ENCODE peak calls at places on chromosomes 4 and X, in ten cellular contexts. One of them, this sample, is unnamed.
A peak's percentile ranks its signal among the peaks of the same experiment; 100 is the strongest.

GRCh38 chrX:148424570-148424969 is 75.8 kb upstream of the AFF2 start:
- DNase-seq in GM06990: no peak
- DNase-seq in AG10803: no peak
- DNase-seq in prostate gland: no peak
- DNase-seq in ureter: no peak
- DNase-seq in anterior cingulate cortex: no peak
- DNase-seq in stimulated activated effector memory CD8-positive, alpha-beta T cell treated with anti-CD3 and anti-CD28 coated beads, Interleukin-12 subunit alpha, Interleukin-12 subunit beta, amount 100 ng/mL, for 72 hours: no peak
- DNase-seq in GF-D8: no peak
- DNase-seq in foreskin melanocyte: no peak
- DNase-seq in heart left ventricle: no peak
- DNase-seq in this sample: no peak

GRCh38 chrX:22912598-22912997 is 87.2 kb upstream of the DDX53 start:
- DNase-seq in prostate gland: no peak
- DNase-seq in anterior cingulate cortex: no peak
- DNase-seq in heart left ventricle: no peak
- DNase-seq in GF-D8: no peak
- DNase-seq in ureter: no peak
- DNase-seq in GM06990: no peak
- DNase-seq in foreskin melanocyte: no peak
- DNase-seq in AG10803: no peak
- DNase-seq in stimulated activated effector memory CD8-positive, alpha-beta T cell treated with anti-CD3 and anti-CD28 coated beads, Interleukin-12 subunit alpha, Interleukin-12 subunit beta, amount 100 ng/mL, for 72 hours: no peak
- DNase-seq in this sample: no peak

GRCh38 chr4:38664704-38665401 is 854 bp downstream of the KLF3 start:
- DNase-seq in prostate gland: peak; percentile 73
- DNase-seq in foreskin melanocyte: no peak
- DNase-seq in AG10803: peak; percentile 50
- DNase-seq in anterior cingulate cortex: peak; percentile 78
- DNase-seq in stimulated activated effector memory CD8-positive, alpha-beta T cell treated with anti-CD3 and anti-CD28 coated beads, Interleukin-12 subunit alpha, Interleukin-12 subunit beta, amount 100 ng/mL, for 72 hours: no peak
- DNase-seq in ureter: peak; percentile 80
- DNase-seq in GF-D8: peak; percentile 38
- DNase-seq in GM06990: no peak
- DNase-seq in heart left ventricle: peak; percentile 70
- DNase-seq in this sample: peak; percentile 54

GRCh38 chr4:131370846-131371245 is 1778.2 kb upstream of the PCDH10 start:
- DNase-seq in heart left ventricle: no peak
- DNase-seq in anterior cingulate cortex: no peak
- DNase-seq in GM06990: no peak
- DNase-seq in AG10803: no peak
- DNase-seq in prostate gland: no peak
- DNase-seq in GF-D8: no peak
- DNase-seq in stimulated activated effector memory CD8-positive, alpha-beta T cell treated with anti-CD3 and anti-CD28 coated beads, Interleukin-12 subunit alpha, Interleukin-12 subunit beta, amount 100 ng/mL, for 72 hours: no peak
- DNase-seq in foreskin melanocyte: no peak
- DNase-seq in ureter: no peak
- DNase-seq in this sample: no peak

GRCh38 chrX:31608651-31609050 is 536.8 kb upstream of the FTHL17 start:
- DNase-seq in stimulated activated effector memory CD8-positive, alpha-beta T cell treated with anti-CD3 and anti-CD28 coated beads, Interleukin-12 subunit alpha, Interleukin-12 subunit beta, amount 100 ng/mL, for 72 hours: no peak
- DNase-seq in GF-D8: no peak
- DNase-seq in GM06990: no peak
- DNase-seq in AG10803: no peak
- DNase-seq in anterior cingulate cortex: no peak
- DNase-seq in foreskin melanocyte: no peak
- DNase-seq in heart left ventricle: no peak
- DNase-seq in prostate gland: no peak
- DNase-seq in ureter: no peak
- DNase-seq in this sample: no peak

GRCh38 chr4:14254252-14254651 is 626.7 kb upstream of the BOD1L1 start:
- DNase-seq in GF-D8: no peak
- DNase-seq in stimulated activated effector memory CD8-positive, alpha-beta T cell treated with anti-CD3 and anti-CD28 coated beads, Interleukin-12 subunit alpha, Interleukin-12 subunit beta, amount 100 ng/mL, for 72 hours: no peak
- DNase-seq in ureter: peak; percentile 43
- DNase-seq in foreskin melanocyte: no peak
- DNase-seq in AG10803: peak; percentile 34
- DNase-seq in prostate gland: peak; percentile 22
- DNase-seq in GM06990: peak; percentile 4
- DNase-seq in heart left ventricle: peak; percentile 26
- DNase-seq in anterior cingulate cortex: no peak
- DNase-seq in this sample: no peak

GRCh38 chrX:112266136-112266535 is 183.6 kb upstream of the TRPC5 start:
- DNase-seq in stimulated activated effector memory CD8-positive, alpha-beta T cell treated with anti-CD3 and anti-CD28 coated beads, Interleukin-12 subunit alpha, Interleukin-12 subunit beta, amount 100 ng/mL, for 72 hours: no peak
- DNase-seq in prostate gland: no peak
- DNase-seq in GF-D8: no peak
- DNase-seq in GM06990: no peak
- DNase-seq in ureter: no peak
- DNase-seq in heart left ventricle: no peak
- DNase-seq in foreskin melanocyte: no peak
- DNase-seq in AG10803: no peak
- DNase-seq in anterior cingulate cortex: no peak
- DNase-seq in this sample: no peak

GRCh38 chr4:101292901-101293300 is 54.4 kb downstream of the PPP3CA start:
- DNase-seq in GM06990: no peak
- DNase-seq in anterior cingulate cortex: no peak
- DNase-seq in AG10803: peak; percentile 66
- DNase-seq in prostate gland: no peak
- DNase-seq in ureter: no peak
- DNase-seq in heart left ventricle: no peak
- DNase-seq in GF-D8: no peak
- DNase-seq in stimulated activated effector memory CD8-positive, alpha-beta T cell treated with anti-CD3 and anti-CD28 coated beads, Interleukin-12 subunit alpha, Interleukin-12 subunit beta, amount 100 ng/mL, for 72 hours: no peak
- DNase-seq in foreskin melanocyte: no peak
- DNase-seq in this sample: no peak

GRCh38 chr4:87120411-87121162 is 99.8 kb downstream of the KLHL8 start:
- DNase-seq in ureter: peak; percentile 91
- DNase-seq in GM06990: no peak
- DNase-seq in AG10803: no peak
- DNase-seq in stimulated activated effector memory CD8-positive, alpha-beta T cell treated with anti-CD3 and anti-CD28 coated beads, Interleukin-12 subunit alpha, Interleukin-12 subunit beta, amount 100 ng/mL, for 72 hours: no peak
- DNase-seq in prostate gland: peak; percentile 93
- DNase-seq in GF-D8: no peak
- DNase-seq in heart left ventricle: peak; percentile 82
- DNase-seq in anterior cingulate cortex: no peak
- DNase-seq in foreskin melanocyte: no peak
- DNase-seq in this sample: no peak

GRCh38 chr4:128519163-128519810 is 231.7 kb upstream of the PGRMC2 start:
- DNase-seq in GM06990: no peak
- DNase-seq in anterior cingulate cortex: no peak
- DNase-seq in AG10803: peak; percentile 67
- DNase-seq in heart left ventricle: peak; percentile 83
- DNase-seq in foreskin melanocyte: no peak
- DNase-seq in stimulated activated effector memory CD8-positive, alpha-beta T cell treated with anti-CD3 and anti-CD28 coated beads, Interleukin-12 subunit alpha, Interleukin-12 subunit beta, amount 100 ng/mL, for 72 hours: no peak
- DNase-seq in ureter: no peak
- DNase-seq in GF-D8: no peak
- DNase-seq in prostate gland: no peak
- DNase-seq in this sample: no peak

GRCh38 chr4:26039950-26040349 is 125.9 kb downstream of the SMIM20 start:
- DNase-seq in stimulated activated effector memory CD8-positive, alpha-beta T cell treated with anti-CD3 and anti-CD28 coated beads, Interleukin-12 subunit alpha, Interleukin-12 subunit beta, amount 100 ng/mL, for 72 hours: no peak
- DNase-seq in AG10803: peak; percentile 88
- DNase-seq in prostate gland: no peak
- DNase-seq in GM06990: no peak
- DNase-seq in ureter: no peak
- DNase-seq in foreskin melanocyte: no peak
- DNase-seq in anterior cingulate cortex: no peak
- DNase-seq in GF-D8: no peak
- DNase-seq in heart left ventricle: no peak
- DNase-seq in this sample: no peak

GRCh38 chr4:72451349-72451748 is 117.7 kb downstream of the ADAMTS3 start:
- DNase-seq in GM06990: no peak
- DNase-seq in heart left ventricle: peak; percentile 22
- DNase-seq in stimulated activated effector memory CD8-positive, alpha-beta T cell treated with anti-CD3 and anti-CD28 coated beads, Interleukin-12 subunit alpha, Interleukin-12 subunit beta, amount 100 ng/mL, for 72 hours: no peak
- DNase-seq in AG10803: no peak
- DNase-seq in prostate gland: no peak
- DNase-seq in ureter: no peak
- DNase-seq in GF-D8: no peak
- DNase-seq in anterior cingulate cortex: no peak
- DNase-seq in foreskin melanocyte: no peak
- DNase-seq in this sample: no peak

GRCh38 chrX:20433376-20433775 is 166.7 kb upstream of the RPS6KA3 start:
- DNase-seq in AG10803: no peak
- DNase-seq in heart left ventricle: no peak
- DNase-seq in prostate gland: no peak
- DNase-seq in foreskin melanocyte: no peak
- DNase-seq in GF-D8: no peak
- DNase-seq in anterior cingulate cortex: no peak
- DNase-seq in stimulated activated effector memory CD8-positive, alpha-beta T cell treated with anti-CD3 and anti-CD28 coated beads, Interleukin-12 subunit alpha, Interleukin-12 subunit beta, amount 100 ng/mL, for 72 hours: no peak
- DNase-seq in GM06990: no peak
- DNase-seq in ureter: no peak
- DNase-seq in this sample: no peak

GRCh38 chr4:41339812-41340809 is 83.4 kb downstream of the UCHL1 start:
- DNase-seq in AG10803: peak; percentile 74
- DNase-seq in anterior cingulate cortex: peak; percentile 44
- DNase-seq in foreskin melanocyte: no peak
- DNase-seq in ureter: no peak
- DNase-seq in stimulated activated effector memory CD8-positive, alpha-beta T cell treated with anti-CD3 and anti-CD28 coated beads, Interleukin-12 subunit alpha, Interleukin-12 subunit beta, amount 100 ng/mL, for 72 hours: no peak
- DNase-seq in prostate gland: no peak
- DNase-seq in heart left ventricle: no peak
- DNase-seq in GF-D8: no peak
- DNase-seq in GM06990: no peak
- DNase-seq in this sample: no peak

GRCh38 chr4:48602222-48602621 is 112.2 kb downstream of the ZAR1 start:
- DNase-seq in ureter: no peak
- DNase-seq in anterior cingulate cortex: no peak
- DNase-seq in GM06990: no peak
- DNase-seq in AG10803: peak; percentile 51
- DNase-seq in GF-D8: no peak
- DNase-seq in heart left ventricle: no peak
- DNase-seq in stimulated activated effector memory CD8-positive, alpha-beta T cell treated with anti-CD3 and anti-CD28 coated beads, Interleukin-12 subunit alpha, Interleukin-12 subunit beta, amount 100 ng/mL, for 72 hours: no peak
- DNase-seq in foreskin melanocyte: no peak
- DNase-seq in prostate gland: no peak
- DNase-seq in this sample: no peak

GRCh38 chr4:46179356-46179755 is 55.5 kb upstream of the GABRG1 start:
- DNase-seq in ureter: no peak
- DNase-seq in foreskin melanocyte: no peak
- DNase-seq in heart left ventricle: no peak
- DNase-seq in GF-D8: no peak
- DNase-seq in GM06990: no peak
- DNase-seq in prostate gland: no peak
- DNase-seq in stimulated activated effector memory CD8-positive, alpha-beta T cell treated with anti-CD3 and anti-CD28 coated beads, Interleukin-12 subunit alpha, Interleukin-12 subunit beta, amount 100 ng/mL, for 72 hours: no peak
- DNase-seq in anterior cingulate cortex: no peak
- DNase-seq in AG10803: no peak
- DNase-seq in this sample: no peak